ENCODE peak calls at places on chromosomes 4 and X, in nine cellular contexts. V, N, Y, R, G, Q, L, T and U are unnamed samples.

GRCh38 chrX:4805559-4805958 is 1092.1 kb upstream of the PRKX start:
- DNase-seq in V (no peak), N (no peak), Y (no peak), R (no peak), G (no peak), Q (no peak), L (no peak), T (no peak), U (no peak)

GRCh38 chrX:49934729-49935128 is 12.3 kb downstream of the CLCN5 start:
- DNase-seq in V (no peak), N (no peak), Y (no peak), R (no peak), G (no peak), Q (peak), L (no peak), T (no peak), U (no peak)

GRCh38 chr4:113347245-113347644 is 297.8 kb downstream of the ANK2 start:
- DNase-seq in V (no peak), N (no peak), Y (no peak), R (no peak), G (no peak), Q (peak), L (no peak), T (no peak), U (no peak)

GRCh38 chr4:83152771-83153170 is 38.2 kb upstream of the PLAC8 start:
- DNase-seq in V (no peak), N (no peak), Y (no peak), R (no peak), G (no peak), Q (no peak), L (no peak), T (no peak), U (no peak)

GRCh38 chr4:13313856-13314255 is 170.3 kb downstream of the RAB28 start:
- DNase-seq in V (no peak), N (no peak), Y (no peak), R (no peak), G (no peak), Q (no peak), L (no peak), T (no peak), U (no peak)

GRCh38 chrX:16002185-16002584 is 121.2 kb upstream of the GRPR start:
- DNase-seq in V (peak), N (no peak), Y (peak), R (no peak), G (no peak), Q (no peak), L (no peak), T (no peak), U (no peak)

GRCh38 chrX:123425471-123425870 is 241.4 kb downstream of the GRIA3 start:
- DNase-seq in V (no peak), N (no peak), Y (no peak), R (no peak), G (no peak), Q (no peak), L (no peak), T (no peak), U (no peak)

GRCh38 chr4:105472871-105473339 is 957 bp downstream of the PPA2 start:
- DNase-seq in V (no peak), N (peak), Y (no peak), R (no peak), G (no peak), Q (no peak), L (no peak), T (no peak), U (no peak)

GRCh38 chrX:12949927-12950656 is 24.8 kb upstream of the TMSB4X start:
- DNase-seq in V (no peak), N (peak), Y (peak), R (peak), G (peak), Q (peak), L (no peak), T (no peak), U (peak)

GRCh38 chrX:72348247-72348979 is 42.7 kb upstream of the CITED1 start:
- DNase-seq in V (no peak), N (no peak), Y (no peak), R (no peak), G (no peak), Q (no peak), L (no peak), T (no peak), U (no peak)

GRCh38 chrX:134459683-134460004 is 321 bp upstream of the HPRT1 start:
- DNase-seq in V (no peak), N (no peak), Y (peak), R (no peak), G (no peak), Q (no peak), L (peak), T (no peak), U (no peak)

GRCh38 chr4:88027611-88028608 is 20.5 kb downstream of the PKD2 start:
- DNase-seq in V (no peak), N (no peak), Y (peak), R (no peak), G (no peak), Q (peak), L (peak), T (no peak), U (peak)

GRCh38 chr4:174110180-174110579 is 173.3 kb downstream of the FBXO8 start:
- DNase-seq in V (no peak), N (no peak), Y (no peak), R (no peak), G (peak), Q (no peak), L (no peak), T (no peak), U (no peak)

GRCh38 chrX:21717802-21718201 is 40.1 kb downstream of the SMPX start:
- DNase-seq in V (no peak), N (no peak), Y (no peak), R (no peak), G (no peak), Q (no peak), L (no peak), T (no peak), U (no peak)

GRCh38 chr4:6446538-6447451 is 25.6 kb downstream of the PPP2R2C start:
- DNase-seq in V (no peak), N (no peak), Y (no peak), R (peak), G (no peak), Q (no peak), L (no peak), T (no peak), U (no peak)

GRCh38 chr4:77662396-77662795 is 56.8 kb downstream of the CXCL13 start:
- DNase-seq in V (no peak), N (no peak), Y (no peak), R (no peak), G (no peak), Q (no peak), L (no peak), T (no peak), U (no peak)

GRCh38 chr4:69830529-69831269 is 29.2 kb downstream of the SULT1E1 start:
- DNase-seq in V (peak), N (no peak), Y (peak), R (no peak), G (no peak), Q (peak), L (peak), T (no peak), U (no peak)

GRCh38 chr4:69833251-69833650 is 26.7 kb downstream of the SULT1E1 start:
- DNase-seq in V (no peak), N (no peak), Y (no peak), R (no peak), G (no peak), Q (no peak), L (no peak), T (no peak), U (no peak)

GRCh38 chr4:69831270-69831627 is 28.7 kb downstream of the SULT1E1 start:
- DNase-seq in V (no peak), N (no peak), Y (no peak), R (no peak), G (no peak), Q (no peak), L (no peak), T (no peak), U (no peak)

GRCh38 chr4:69832326-69833030 is 27.5 kb downstream of the SULT1E1 start:
- DNase-seq in V (no peak), N (no peak), Y (no peak), R (no peak), G (no peak), Q (no peak), L (peak), T (no peak), U (no peak)

DNA sequence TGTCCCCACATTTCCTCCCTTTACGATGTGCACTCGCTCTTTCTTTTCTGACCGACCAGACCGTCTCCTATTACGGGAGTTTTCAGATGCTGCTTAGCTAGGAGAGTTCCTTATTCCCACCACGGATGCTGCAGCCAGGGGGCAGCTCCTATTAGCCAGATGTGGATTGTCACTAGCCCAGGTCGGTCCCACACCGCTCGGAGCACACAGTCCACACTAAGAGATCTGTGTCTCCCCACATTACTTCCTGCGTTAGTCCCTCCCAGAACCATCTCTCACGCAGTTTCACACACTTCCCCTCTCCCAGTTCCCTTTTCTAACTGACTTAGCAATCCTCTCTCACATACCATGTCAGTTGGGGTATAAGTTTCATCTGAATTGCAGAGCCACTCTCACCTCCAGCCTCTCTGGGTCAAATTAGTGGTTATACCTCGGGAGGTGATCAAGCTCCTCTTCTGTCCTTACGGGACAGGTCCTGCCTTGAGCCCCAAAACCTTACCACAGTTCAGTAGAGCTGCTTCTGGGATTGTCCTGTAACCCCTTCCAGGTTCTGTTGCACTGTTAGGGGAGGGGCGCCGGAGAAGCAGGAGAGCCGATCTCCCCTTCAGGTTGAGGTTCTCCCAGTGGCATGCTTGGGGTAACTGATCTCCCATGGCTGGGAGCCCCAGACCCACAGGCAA is 28.2 kb downstream of the SULT1E1 start:
- DNase-seq in V (no peak), N (no peak), Y (no peak), R (no peak), G (no peak), Q (no peak), L (no peak), T (no peak), U (no peak)
- TF ChIP-seq CTCF in V (peak), N (no peak), Y (no peak), R (no peak), G (no peak), Q (no peak), L (no peak), T (no peak), U (no peak)

GRCh38 chr4:41611124-41611838 is 73.3 kb downstream of the LIMCH1 start:
- DNase-seq in V (no peak), N (no peak), Y (no peak), R (no peak), G (no peak), Q (no peak), L (no peak), T (no peak), U (no peak)
- H3K27ac ChIP-seq in V (no peak), N (no peak), Y (no peak), R (no peak), G (peak), Q (no peak), L (peak), T (peak), U (no peak)

GRCh38 chr4:23023666-23024065 is 330.9 kb downstream of the GBA3 start:
- DNase-seq in V (no peak), N (no peak), Y (no peak), R (no peak), G (no peak), Q (no peak), L (no peak), T (no peak), U (no peak)

GRCh38 chr4:23016981-23017380 is 324.2 kb downstream of the GBA3 start:
- DNase-seq in V (no peak), N (no peak), Y (no peak), R (no peak), G (no peak), Q (no peak), L (no peak), T (no peak), U (no peak)

GRCh38 chr4:23023121-23023520 is 330.4 kb downstream of the GBA3 start:
- DNase-seq in V (no peak), N (no peak), Y (no peak), R (no peak), G (no peak), Q (no peak), L (no peak), T (no peak), U (no peak)

GRCh38 chr4:23021040-23021439 is 328.3 kb downstream of the GBA3 start:
- DNase-seq in V (no peak), N (no peak), Y (no peak), R (no peak), G (no peak), Q (no peak), L (no peak), T (no peak), U (no peak)

DNA sequence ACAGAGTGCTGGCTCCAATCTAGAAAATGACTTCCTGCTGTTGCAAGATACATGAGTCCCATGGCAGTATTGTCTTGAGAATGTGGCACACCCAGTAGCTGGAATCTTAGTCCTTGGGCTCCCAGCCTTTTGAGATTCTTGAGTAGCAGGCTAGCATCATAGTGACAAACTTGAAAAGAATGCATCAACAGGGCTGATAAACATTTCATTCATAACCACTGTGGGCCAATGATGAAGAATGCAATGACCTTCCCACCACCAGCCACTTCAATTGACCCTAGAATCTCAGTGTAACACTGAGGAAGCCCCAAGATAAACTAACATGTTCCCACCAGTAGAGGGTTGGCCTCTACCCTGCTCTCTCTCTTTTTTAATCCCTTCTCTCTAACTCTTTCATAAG is 329.3 kb downstream of the GBA3 start:
- DNase-seq in V (no peak), N (no peak), Y (peak), R (no peak), G (no peak), Q (peak), L (peak), T (no peak), U (peak)
- TF ChIP-seq CTCF in V (no peak), N (no peak), Y (peak), R (no peak), G (no peak), Q (no peak), L (no peak), T (no peak), U (no peak)

GRCh38 chrX:69096963-69097362 is 68.3 kb downstream of the PJA1 start:
- DNase-seq in V (no peak), N (no peak), Y (no peak), R (no peak), G (no peak), Q (no peak), L (no peak), T (no peak), U (no peak)
- H3K27ac ChIP-seq in V (no peak), N (no peak), Y (no peak), R (no peak), G (no peak), Q (no peak), L (no peak), T (no peak), U (no peak)